ENCODE peak calls at places on chromosomes 6 and 20, in six cellular contexts. K, J, W, M, D and G are unnamed samples.

GRCh38 chr6:75882734-75883133 is 133.7 kb downstream of the MYO6 start:
- DNase-seq in M (no peak), D (peak), W (no peak), J (no peak), K (no peak), G (peak)

GRCh38 chr6:166944666-166945256 is 11.6 kb downstream of the RNASET2 start:
- DNase-seq in D (no peak), W (no peak), M (no peak), K (no peak), J (no peak), G (no peak)

GRCh38 chr6:90086517-90086916 is 192.2 kb downstream of the GJA10 start:
- DNase-seq in K (no peak), W (no peak), D (peak), M (no peak), J (peak), G (peak)

GRCh38 chr20:47576516-47577033 is 74.9 kb downstream of the NCOA3 start:
- DNase-seq in W (no peak), M (no peak), D (peak), K (no peak), J (peak), G (peak)

GRCh38 chr6:5151955-5152401 is 66.8 kb downstream of the PPP1R3G start:
- DNase-seq in M (no peak), W (no peak), K (no peak), J (no peak), D (no peak), G (peak)

GRCh38 chr6:159931112-159931511 is 37.8 kb upstream of the IGF2R start:
- DNase-seq in W (no peak), D (no peak), M (no peak), J (no peak), K (no peak), G (no peak)

GRCh38 chr6:21438986-21439352 is 154.6 kb upstream of the SOX4 start:
- DNase-seq in D (no peak), M (no peak), W (no peak), J (no peak), K (no peak), G (no peak)

GRCh38 chr20:31684153-31685003 is 38.3 kb downstream of the BCL2L1 start:
- DNase-seq in M (no peak), W (no peak), J (no peak), K (no peak), D (no peak), G (no peak)

GRCh38 chr20:9330151-9330550 is 184.2 kb upstream of the LAMP5 start:
- DNase-seq in J (peak), D (no peak), W (no peak), K (no peak), M (no peak), G (no peak)

GRCh38 chr6:84709121-84709520 is 55.3 kb downstream of the TBX18 start:
- DNase-seq in J (no peak), D (no peak), K (no peak), W (no peak), M (no peak), G (no peak)

GRCh38 chr20:38731738-38732113 is 7.4 kb downstream of the SLC32A1 start:
- DNase-seq in M (no peak), K (no peak), W (no peak), D (no peak), J (no peak), G (no peak)

GRCh38 chr6:90494067-90494773 is 92.7 kb downstream of the MAP3K7 start:
- DNase-seq in K (peak), M (peak), D (no peak), W (peak), J (peak), G (no peak)

GRCh38 chr6:11810854-11811643 is 32.4 kb upstream of the ADTRP start:
- DNase-seq in W (no peak), M (no peak), D (no peak), K (no peak), J (no peak), G (peak)

GRCh38 chr6:129493396-129493902 is 216.5 kb downstream of the ARHGAP18 start:
- DNase-seq in W (no peak), K (no peak), J (no peak), D (peak), M (no peak), G (peak)

GRCh38 chr20:57803718-57804005 is 93.8 kb upstream of the PMEPA1 start:
- DNase-seq in M (no peak), D (no peak), W (no peak), K (no peak), J (no peak), G (no peak)
- H2BK15ac ChIP-seq in M (no peak), D (no peak), W (no peak), K (no peak), J (no peak), G (no peak)

GRCh38 chr6:53983301-53983700 is 127.9 kb upstream of the MLIP start:
- DNase-seq in W (no peak), D (no peak), M (no peak), K (no peak), J (no peak), G (no peak)
- H2BK15ac ChIP-seq in W (no peak), D (no peak), M (no peak), K (no peak), J (no peak), G (peak)

DNA sequence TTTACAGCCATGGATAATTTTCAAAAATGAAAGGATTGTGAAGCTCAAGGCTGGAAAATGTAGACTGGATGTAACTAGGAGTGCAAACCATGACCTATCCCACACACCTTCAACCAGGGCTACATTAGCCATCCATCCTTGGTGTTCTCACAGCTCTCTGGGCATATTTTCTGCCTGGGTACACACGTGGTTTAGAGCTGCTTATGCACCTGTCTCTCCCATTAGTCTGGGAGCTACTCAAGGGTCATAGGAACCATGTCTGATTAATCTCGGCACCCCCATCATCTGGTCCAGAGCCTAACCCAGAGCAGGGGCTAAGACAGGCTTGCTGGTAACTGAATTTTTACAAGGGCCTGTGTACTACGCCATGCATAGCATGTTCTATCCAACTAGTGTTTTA is 25.2 kb upstream of the FAM83C start:
- DNase-seq in M (no peak), J (no peak), W (no peak), D (no peak), K (no peak), G (peak)
- H2BK15ac ChIP-seq in M (no peak), J (no peak), W (no peak), D (no peak), K (no peak), G (peak)

DNA sequence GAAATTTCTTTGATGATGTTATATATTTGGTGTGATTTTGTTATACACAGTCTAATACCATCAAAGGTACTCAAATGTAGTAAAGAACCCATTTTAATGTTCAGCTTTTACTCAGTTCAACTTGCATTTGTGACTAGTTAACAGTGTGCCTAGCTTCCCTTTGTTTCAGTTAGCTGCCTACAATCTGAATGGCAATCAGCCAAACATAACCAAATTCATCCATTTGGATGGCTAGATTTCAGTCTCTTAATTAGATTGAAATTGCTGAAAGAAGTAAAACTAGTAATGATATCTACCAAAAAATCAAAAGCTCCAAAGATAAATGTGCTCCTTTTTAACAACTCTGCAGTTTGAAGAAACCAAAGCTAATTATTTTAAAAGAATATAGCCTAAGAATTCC is 6.9 kb downstream of the EPHA7 start:
- DNase-seq in K (no peak), W (no peak), D (no peak), J (no peak), M (no peak), G (no peak)
- H2BK15ac ChIP-seq in K (no peak), W (no peak), D (no peak), J (no peak), M (no peak), G (no peak)

GRCh38 chr6:156652231-156652750 is 124.9 kb upstream of the ARID1B start:
- DNase-seq in J (no peak), W (no peak), K (no peak), M (no peak), D (no peak), G (no peak)
- H2BK15ac ChIP-seq in J (no peak), W (no peak), K (no peak), M (no peak), D (no peak), G (no peak)

GRCh38 chr6:26568601-26569432 is 27.9 kb upstream of the ABT1 start:
- DNase-seq in J (peak), M (peak), K (peak), W (peak), D (peak), G (peak)
- H2BK15ac ChIP-seq in J (no peak), M (no peak), K (no peak), W (no peak), D (no peak), G (no peak)

GRCh38 chr6:158817298-158818007 is 1.7 kb downstream of the EZR start:
- DNase-seq in J (peak), W (no peak), K (no peak), M (no peak), D (peak), G (peak)

GRCh38 chr6:158819213-158819976 is at the start of gene EZR:
- DNase-seq in M (peak), D (peak), J (peak), K (peak), W (peak), G (peak)

GRCh38 chr6:158816329-158816728 is 2.8 kb downstream of the EZR start:
- DNase-seq in J (peak), K (no peak), W (no peak), D (no peak), M (no peak), G (no peak)

GRCh38 chr6:158818580-158819212 is 472 bp downstream of the EZR start:
- DNase-seq in K (peak), M (peak), J (peak), D (peak), W (peak), G (peak)

DNA sequence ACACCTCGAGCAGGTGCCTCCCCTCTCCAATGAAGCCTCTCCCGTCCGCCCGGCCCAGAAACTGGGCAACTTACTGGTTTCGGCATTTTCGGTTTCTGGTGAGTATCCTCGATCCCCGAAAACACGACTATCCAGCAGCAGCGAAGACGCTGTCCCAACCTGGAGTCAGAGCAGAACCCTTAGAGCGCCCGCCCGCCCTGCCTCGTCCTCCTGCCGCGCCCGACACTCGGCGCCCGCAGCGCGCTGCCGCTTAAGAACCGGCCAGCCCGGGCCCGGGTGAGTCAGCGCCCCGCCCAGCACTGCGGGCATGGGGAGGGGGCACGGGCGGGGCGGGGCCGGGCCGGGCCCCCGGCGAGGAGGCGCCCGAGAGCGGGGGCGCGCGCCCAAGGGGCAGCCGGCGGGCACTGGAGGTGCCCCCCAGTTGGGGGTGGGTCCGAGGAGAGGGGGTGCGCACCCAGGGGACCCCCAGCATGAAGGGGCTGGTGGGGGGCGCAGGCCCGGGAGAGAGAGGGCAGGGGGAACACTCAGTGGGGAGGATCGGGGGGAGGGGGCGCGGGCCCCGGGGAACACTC is 1.1 kb downstream of the EZR start:
- DNase-seq in J (peak), W (peak), D (peak), K (peak), M (peak), G (peak)
- H2BK15ac ChIP-seq in J (no peak), W (peak), D (peak), K (no peak), M (no peak), G (no peak)

GRCh38 chr6:72412709-72413044 is 209.2 kb upstream of the KCNQ5 start:
- DNase-seq in W (no peak), K (no peak), D (no peak), J (no peak), M (no peak), G (no peak)
- H2BK15ac ChIP-seq in W (no peak), K (no peak), D (no peak), J (no peak), M (peak), G (peak)

GRCh38 chr20:45312241-45312640 is 4.1 kb upstream of the MATN4 start:
- DNase-seq in J (no peak), K (no peak), W (no peak), D (no peak), M (peak), G (no peak)
- H2BK15ac ChIP-seq in J (no peak), K (no peak), W (no peak), D (no peak), M (no peak), G (no peak)

GRCh38 chr6:7747433-7747832 is 21.5 kb downstream of the BMP6 start:
- DNase-seq in J (no peak), M (no peak), K (no peak), W (no peak), D (no peak), G (no peak)

GRCh38 chr6:7749493-7749892 is 23.6 kb downstream of the BMP6 start:
- DNase-seq in W (no peak), D (no peak), M (no peak), K (no peak), J (no peak), G (no peak)

GRCh38 chr6:7747016-7747415 is 21.1 kb downstream of the BMP6 start:
- DNase-seq in D (no peak), W (no peak), M (no peak), K (no peak), J (no peak), G (no peak)

GRCh38 chr6:7747901-7748504 is 22.1 kb downstream of the BMP6 start:
- DNase-seq in D (no peak), J (no peak), W (no peak), M (no peak), K (no peak), G (no peak)

GRCh38 chr6:7745942-7746341 is 20.0 kb downstream of the BMP6 start:
- DNase-seq in M (no peak), D (no peak), J (no peak), W (no peak), K (no peak), G (no peak)
- H2BK15ac ChIP-seq in M (no peak), D (no peak), J (no peak), W (no peak), K (no peak), G (no peak)